ENCODE peak calls at places on chromosomes 16 and 17, in seven cellular contexts. D is tibial artery, K is GM13977, W is fibroblast of lung, Z is AG09319, S is lower leg skin, C is glutamatergic neuron. G is an unnamed sample.

GRCh38 chr16:10036951-10037350 is 145.3 kb downstream of the GRIN2A start:
- DNase-seq in D (no peak), K (no peak), W (no peak), Z (no peak), S (no peak), C (no peak), G (no peak)

GRCh38 chr16:66996324-66996982 is 8.1 kb downstream of the CES4A start:
- DNase-seq in D (peak), K (no peak), W (peak), Z (peak), S (peak), C (no peak), G (no peak)

GRCh38 chr17:67750067-67750466 is 32.3 kb downstream of the NOL11 start:
- DNase-seq in D (no peak), K (no peak), W (no peak), Z (no peak), S (no peak), C (no peak), G (no peak)

GRCh38 chr16:55562936-55563335 is 3.5 kb upstream of the CAPNS2 start:
- DNase-seq in D (no peak), K (no peak), W (no peak), Z (no peak), S (no peak), C (no peak), G (no peak)

GRCh38 chr17:38883592-38884526 is 14.0 kb downstream of the LASP1 start:
- DNase-seq in D (no peak), K (no peak), W (no peak), Z (no peak), S (no peak), C (no peak), G (no peak)

GRCh38 chr16:84832488-84833141 is 12.8 kb downstream of the CRISPLD2 start:
- DNase-seq in D (peak), K (no peak), W (peak), Z (peak), S (peak), C (no peak), G (no peak)

GRCh38 chr17:81328925-81329278 is 33.8 kb upstream of the SLC38A10 start:
- DNase-seq in D (no peak), K (no peak), W (peak), Z (no peak), S (no peak), C (no peak), G (no peak)

GRCh38 chr17:42904110-42904469 is 3.5 kb downstream of the G6PC1 start:
- DNase-seq in D (peak), K (no peak), W (no peak), Z (no peak), S (no peak), C (no peak), G (no peak)

GRCh38 chr17:43372273-43372911 is 26.4 kb upstream of the ARL4D start:
- DNase-seq in D (peak), K (peak), W (no peak), Z (no peak), S (no peak), C (no peak), G (peak)

GRCh38 chr17:70109497-70109896 is 34.5 kb downstream of the KCNJ16 start:
- DNase-seq in D (no peak), K (no peak), W (no peak), Z (no peak), S (no peak), C (no peak), G (no peak)
- TF ChIP-seq CTCF in D (no peak), K (no peak), W (no peak), Z (no peak), S (no peak), C (no peak), G (no peak)

GRCh38 chr16:3152273-3153076 is 17.6 kb downstream of the ZNF213 start:
- DNase-seq in D (peak), K (peak), W (peak), Z (peak), S (peak), C (peak), G (peak)
- TF ChIP-seq CTCF in D (peak), K (peak), W (peak), Z (peak), S (no peak), C (no peak), G (no peak)

GRCh38 chr17:7886227-7887037 is 2.2 kb upstream of the CHD3 start:
- DNase-seq in D (no peak), K (peak), W (peak), Z (no peak), S (no peak), C (peak), G (peak)

GRCh38 chr17:7888184-7888920 is at the start of gene CHD3:
- DNase-seq in D (no peak), K (no peak), W (peak), Z (no peak), S (peak), C (no peak), G (peak)

GRCh38 chr17:7887482-7888183 is 956 bp upstream of the CHD3 start:
- DNase-seq in D (peak), K (peak), W (peak), Z (peak), S (peak), C (peak), G (peak)

GRCh38 chr17:7885357-7886226 is 3.0 kb upstream of the CHD3 start:
- DNase-seq in D (peak), K (peak), W (peak), Z (no peak), S (peak), C (peak), G (peak)

GRCh38 chr17:7887038-7887481 is 1.5 kb upstream of the CHD3 start:
- DNase-seq in D (no peak), K (no peak), W (no peak), Z (no peak), S (no peak), C (no peak), G (no peak)
- TF ChIP-seq CTCF in D (no peak), K (no peak), W (peak), Z (no peak), S (no peak), C (no peak), G (no peak)

GRCh38 chr16:21324267-21324666 is 46.2 kb upstream of the CRYM start:
- DNase-seq in D (no peak), K (no peak), W (no peak), Z (no peak), S (no peak), C (no peak), G (no peak)
- TF ChIP-seq CTCF in D (no peak), K (no peak), W (no peak), Z (no peak), S (no peak), C (no peak), G (no peak)

DNA sequence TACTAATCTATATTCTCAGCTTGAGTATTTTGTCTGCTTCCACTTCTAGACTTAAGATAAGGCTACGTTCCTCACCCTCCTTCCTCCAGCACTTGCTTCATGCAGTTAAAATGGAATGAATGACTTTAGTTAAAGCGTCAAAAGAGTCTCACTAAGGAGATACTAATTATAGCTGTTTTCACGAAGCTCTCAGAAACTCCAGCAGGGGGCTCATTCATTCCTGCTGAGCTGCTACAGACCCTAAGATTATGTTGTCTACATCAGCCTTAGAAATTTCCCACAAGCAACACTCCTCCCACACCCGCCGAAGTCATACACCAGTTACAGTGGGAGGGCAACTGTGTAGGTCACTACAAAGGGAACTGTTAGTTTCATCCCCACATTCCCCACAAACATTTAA is 57.0 kb upstream of the KIFC3 start:
- DNase-seq in D (no peak), K (no peak), W (peak), Z (no peak), S (no peak), C (no peak), G (peak)
- TF ChIP-seq CTCF in D (no peak), K (peak), W (peak), Z (peak), S (no peak), C (no peak), G (no peak)

GRCh38 chr16:89295071-89295900 is 77.8 kb downstream of the ZNF778 start:
- DNase-seq in D (no peak), K (no peak), W (no peak), Z (no peak), S (no peak), C (no peak), G (no peak)
- TF ChIP-seq CTCF in D (no peak), K (no peak), W (no peak), Z (no peak), S (no peak), C (no peak), G (no peak)

GRCh38 chr16:78800535-78800934 is 701.1 kb downstream of the WWOX start:
- DNase-seq in D (no peak), K (no peak), W (no peak), Z (no peak), S (no peak), C (no peak), G (no peak)
- TF ChIP-seq CTCF in D (no peak), K (no peak), W (no peak), Z (no peak), S (no peak), C (peak), G (no peak)

GRCh38 chr17:8791248-8791909 is 7.8 kb downstream of the MFSD6L start:
- DNase-seq in D (no peak), K (no peak), W (no peak), Z (no peak), S (no peak), C (no peak), G (no peak)
- TF ChIP-seq CTCF in D (no peak), K (no peak), W (peak), Z (no peak), S (no peak), C (no peak), G (no peak)

GRCh38 chr17:47953945-47954344 is 3.7 kb downstream of the PRR15L start:
- DNase-seq in D (no peak), K (no peak), W (no peak), Z (no peak), S (no peak), C (no peak), G (no peak)
- TF ChIP-seq CTCF in D (no peak), K (no peak), W (peak), Z (no peak), S (no peak), C (peak), G (no peak)